ENCODE peak calls at places on chromosome 13, in seven cellular contexts. A is GM23248, K is IMR-90, Y is PC-9, N is GM12878, U is fibroblast of lung, R is neural progenitor cell. E is an unnamed sample. For H3K36me3 and H4K20me1, the result is how much of the 10 kb centered on the place peaks cover.

GRCh38 chr13:95296326-95296939 is 4.8 kb downstream of the ABCC4 start:
- DNase-seq in U (no peak), Y (peak), N (no peak), A (peak), K (no peak), R (peak), E (peak)

GRCh38 chr13:25840931-25841330 is 210.9 kb downstream of the SHISA2 start:
- DNase-seq in N (no peak), A (no peak), R (no peak), Y (no peak), K (no peak), U (no peak), E (no peak)

GRCh38 chr13:44120814-44121505 is 241.3 kb downstream of the LACC1 start:
- DNase-seq in A (no peak), K (no peak), U (no peak), R (no peak), N (no peak), Y (no peak), E (no peak)

GRCh38 chr13:114124921-114125320 is 7.5 kb downstream of the RASA3 start:
- DNase-seq in K (peak), U (peak), A (peak), R (no peak), N (no peak), Y (no peak), E (peak)

GRCh38 chr13:18998389-18998788 is 183.2 kb downstream of the TUBA3C start:
- DNase-seq in A (no peak), N (no peak), U (no peak), R (no peak), K (no peak), Y (no peak), E (no peak)

GRCh38 chr13:28805193-28805819 is 14.8 kb upstream of the MTUS2 start:
- DNase-seq in A (peak), R (peak), N (no peak), K (no peak), U (no peak), Y (peak), E (no peak)

GRCh38 chr13:41029629-41030028 is 10.5 kb upstream of the ELF1 start:
- DNase-seq in R (peak), Y (no peak), K (no peak), N (no peak), U (no peak), A (no peak), E (no peak)

GRCh38 chr13:74206061-74206561 is 71.9 kb upstream of the KLF12 start:
- DNase-seq in A (peak), U (peak), R (peak), Y (no peak), K (peak), N (no peak), E (no peak)

GRCh38 chr13:84917252-84917878 is 881.9 kb downstream of the SLITRK6 start:
- DNase-seq in K (peak), R (no peak), A (peak), U (peak), N (no peak), Y (no peak), E (peak)

GRCh38 chr13:99087954-99088491 is 110.2 kb upstream of the DOCK9 start:
- DNase-seq in N (no peak), R (peak), K (no peak), A (no peak), Y (no peak), U (no peak), E (no peak)

GRCh38 chr13:111270126-111270525 is 50.3 kb upstream of the TEX29 start:
- DNase-seq in Y (no peak), K (no peak), A (peak), R (no peak), N (no peak), U (peak), E (peak)
- H3K36me3 ChIP-seq in Y (under half), K (under half), A (under half), R (under half), N (under half), U (under half), E (under half)

GRCh38 chr13:106484084-106484754 is 51.2 kb downstream of the EFNB2 start:
- DNase-seq in K (no peak), A (no peak), Y (no peak), N (no peak), R (no peak), U (no peak), E (no peak)
- H3K27ac ChIP-seq in K (no peak), A (no peak), Y (no peak), N (no peak), R (no peak), U (no peak), E (no peak)

DNA sequence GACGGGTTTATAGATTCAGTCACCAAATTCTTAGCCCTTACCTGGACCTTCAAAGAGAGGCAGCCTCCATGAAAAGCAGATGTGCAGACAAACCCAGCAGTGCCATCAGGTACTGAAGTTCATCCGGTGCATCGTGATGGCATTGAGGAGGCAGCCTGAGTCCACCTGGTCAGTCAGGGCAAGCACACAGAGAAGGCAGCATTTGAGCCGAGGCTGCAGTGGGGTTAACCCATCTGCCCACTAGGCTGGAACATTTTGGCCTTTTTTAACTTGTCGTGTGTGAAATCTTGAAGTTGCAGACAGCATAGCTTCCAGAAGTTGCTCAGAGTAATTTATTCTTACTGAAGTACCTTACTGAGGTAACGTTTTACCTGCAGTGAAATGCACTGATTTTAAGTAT is 4.9 kb downstream of the LMO7 start:
- DNase-seq in K (no peak), A (no peak), Y (no peak), U (no peak), N (no peak), R (no peak), E (no peak)
- H4K20me1 ChIP-seq in K (half or more), A (under half), Y (under half), U (under half), N (under half), R (under half), E (half or more)

GRCh38 chr13:77014906-77015685 is 11.9 kb downstream of the FBXL3 start:
- DNase-seq in Y (no peak), N (no peak), U (no peak), K (no peak), A (no peak), R (no peak), E (no peak)
- H3K36me3 ChIP-seq in Y (under half), N (under half), U (under half), K (under half), A (half or more), R (under half), E (half or more)

GRCh38 chr13:33645591-33646554 is 172.1 kb upstream of the RFC3 start:
- DNase-seq in N (no peak), A (no peak), Y (no peak), K (no peak), U (no peak), R (no peak), E (no peak)

GRCh38 chr13:33649212-33649917 is 168.6 kb upstream of the RFC3 start:
- DNase-seq in A (peak), N (no peak), Y (no peak), U (peak), K (peak), R (no peak), E (peak)

GRCh38 chr13:33642374-33643065 is 175.4 kb upstream of the RFC3 start:
- DNase-seq in K (peak), R (peak), Y (peak), A (peak), N (no peak), U (peak), E (no peak)

GRCh38 chr13:33640832-33641231 is 177.1 kb upstream of the RFC3 start:
- DNase-seq in N (no peak), A (peak), K (peak), U (no peak), R (no peak), Y (no peak), E (no peak)

GRCh38 chr13:33644607-33645543 is 173.1 kb upstream of the RFC3 start:
- DNase-seq in N (no peak), Y (no peak), A (peak), R (no peak), U (peak), K (peak), E (no peak)
- H3K27ac ChIP-seq in N (no peak), Y (peak), A (peak), R (no peak), U (no peak), K (peak), E (no peak)

DNA sequence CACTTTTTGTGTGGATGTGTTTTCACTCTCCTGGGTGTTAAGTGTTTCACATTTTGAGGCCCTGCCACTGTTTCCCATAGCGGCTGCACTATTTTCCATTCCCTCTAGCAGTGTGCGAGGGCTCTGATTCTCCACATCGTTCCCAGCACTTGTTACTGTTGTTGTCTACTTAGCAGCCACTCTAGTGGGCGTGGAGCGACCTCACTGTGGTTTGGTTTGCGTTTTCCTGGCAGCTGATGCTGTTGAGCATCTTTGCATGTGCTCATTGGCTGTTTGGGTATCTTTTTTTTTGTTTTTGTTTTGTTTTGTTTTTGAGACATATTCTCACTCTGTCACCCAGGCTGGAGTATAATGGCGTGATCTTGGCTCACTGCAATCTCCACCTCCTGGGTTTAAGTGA is 14.4 kb downstream of the NAXD start:
- DNase-seq in K (no peak), A (no peak), U (no peak), R (no peak), Y (no peak), N (no peak), E (no peak)
- H4K20me1 ChIP-seq in K (half or more), A (under half), U (under half), R (under half), Y (half or more), N (under half), E (half or more)

DNA sequence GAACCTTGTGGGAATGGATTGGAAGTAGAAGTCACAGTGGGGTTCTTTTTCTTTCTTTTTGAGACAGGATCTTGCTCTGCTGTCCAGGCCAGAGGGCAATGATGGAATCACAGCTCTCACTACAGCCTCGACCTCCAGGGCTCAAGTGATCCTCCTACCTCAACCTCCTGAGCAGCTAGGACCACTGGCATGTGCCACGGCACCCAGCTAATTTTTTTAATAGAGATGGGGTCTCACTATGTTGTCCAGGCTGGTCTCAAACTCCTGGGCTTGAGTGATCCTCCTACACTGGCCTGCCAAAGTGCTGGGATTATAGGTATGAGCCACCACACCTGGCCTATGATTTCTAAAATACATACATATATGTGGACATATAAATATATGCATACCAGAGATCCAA is 111.4 kb downstream of the MYCBP2 start:
- DNase-seq in A (no peak), R (no peak), U (no peak), N (no peak), K (no peak), Y (no peak), E (no peak)
- H3K36me3 ChIP-seq in A (under half), R (under half), U (under half), N (under half), K (under half), Y (under half), E (under half)

GRCh38 chr13:61128850-61129645 is 286.6 kb downstream of the PCDH20 start:
- DNase-seq in Y (no peak), K (no peak), N (no peak), R (no peak), U (no peak), A (no peak), E (no peak)
- H3K27ac ChIP-seq in Y (no peak), K (no peak), N (no peak), R (no peak), U (no peak), A (no peak), E (no peak)

GRCh38 chr13:51416107-51416506 is 36.7 kb downstream of the INTS6 start:
- DNase-seq in N (no peak), K (no peak), R (no peak), A (no peak), Y (no peak), U (no peak), E (no peak)

GRCh38 chr13:51422484-51422883 is 30.4 kb downstream of the INTS6 start:
- DNase-seq in N (no peak), Y (no peak), U (no peak), K (no peak), R (no peak), A (no peak), E (no peak)

GRCh38 chr13:51420681-51421476 is 32.0 kb downstream of the INTS6 start:
- DNase-seq in A (no peak), R (no peak), U (no peak), Y (no peak), N (no peak), K (no peak), E (no peak)

GRCh38 chr13:51417716-51418115 is 35.1 kb downstream of the INTS6 start:
- DNase-seq in K (no peak), A (no peak), U (no peak), Y (no peak), R (no peak), N (no peak), E (no peak)

DNA sequence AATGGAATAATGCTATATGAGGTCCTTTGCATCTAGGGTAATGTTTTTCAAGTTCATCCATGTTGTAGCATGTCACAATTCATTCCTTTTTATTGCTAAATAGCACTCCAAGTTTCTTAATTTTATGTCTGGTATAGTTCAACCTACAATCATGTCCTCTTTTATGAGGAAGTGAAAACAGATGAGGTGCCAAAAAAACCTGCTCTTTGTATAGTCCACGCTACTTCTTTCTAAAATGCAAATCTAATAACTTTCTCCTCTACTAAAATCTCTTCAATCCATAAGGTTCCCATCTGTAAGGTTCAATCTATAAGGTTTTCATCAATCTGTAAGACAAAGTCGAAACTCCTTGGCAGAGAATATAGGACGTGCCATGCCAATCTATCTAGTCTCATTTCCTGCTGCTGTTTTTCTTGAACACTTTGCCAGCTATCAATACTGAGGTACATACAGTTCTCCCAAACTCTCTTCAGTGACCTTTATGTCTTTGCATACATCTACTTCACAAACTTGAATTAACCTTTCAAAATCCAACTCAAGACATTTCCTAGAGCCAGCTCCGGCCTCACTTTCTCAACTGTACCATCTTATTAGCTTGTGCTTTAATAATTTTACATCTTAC is 33.7 kb downstream of the INTS6 start:
- DNase-seq in U (no peak), N (no peak), R (no peak), K (no peak), A (no peak), Y (no peak), E (no peak)
- H4K20me1 ChIP-seq in U (under half), N (under half), R (under half), K (under half), A (under half), Y (under half), E (under half)

E was measured in osteoblast.